ENCODE peak calls at places on chromosomes 12 and 14, in seven cellular contexts. S is PC-3, P is HCT116, Y is GM23248, N is GM23338, F is hepatocyte, H is neural progenitor cell. U is an unnamed sample.

GRCh38 chr14:92494512-92494911 is 19.1 kb upstream of the RIN3 start:
- DNase-seq in S (no peak), P (no peak), Y (no peak), N (no peak), F (no peak), H (no peak), U (peak)

GRCh38 chr12:63206908-63207307 is 55.9 kb upstream of the AVPR1A start:
- DNase-seq in S (peak), P (no peak), Y (peak), N (no peak), F (peak), H (no peak), U (no peak)

GRCh38 chr12:121799175-121799841 is 4.5 kb upstream of the SETD1B start:
- DNase-seq in S (peak), P (peak), Y (peak), N (peak), F (peak), H (peak), U (peak)

GRCh38 chr12:94710933-94711332 is 60.6 kb upstream of the TMCC3 start:
- DNase-seq in S (peak), P (peak), Y (peak), N (peak), F (no peak), H (peak), U (peak)

GRCh38 chr12:96240251-96240650 is 46.1 kb downstream of the ELK3 start:
- DNase-seq in S (no peak), P (no peak), Y (peak), N (no peak), F (no peak), H (no peak), U (no peak)

GRCh38 chr12:459050-459429 is 699 bp upstream of the B4GALNT3 start:
- DNase-seq in S (no peak), P (no peak), Y (no peak), N (no peak), F (no peak), H (no peak), U (no peak)

GRCh38 chr12:132376464-132376830 is 47.1 kb upstream of the GALNT9 start:
- DNase-seq in S (no peak), P (no peak), Y (no peak), N (no peak), F (no peak), H (no peak), U (no peak)

GRCh38 chr14:74963705-74964271 is 8.4 kb upstream of the PGF start:
- DNase-seq in S (no peak), P (no peak), Y (peak), N (no peak), F (no peak), H (no peak), U (no peak)

GRCh38 chr12:27822076-27822712 is 42.2 kb upstream of the MANSC4 start:
- DNase-seq in S (peak), P (peak), Y (peak), N (no peak), F (no peak), H (no peak), U (no peak)

GRCh38 chr12:59086124-59086523 is 165.8 kb upstream of the LRIG3 start:
- DNase-seq in S (no peak), P (no peak), Y (no peak), N (no peak), F (no peak), H (no peak), U (no peak)

GRCh38 chr12:82651489-82651888 is 35.2 kb upstream of the TMTC2 start:
- DNase-seq in S (peak), P (peak), Y (no peak), N (no peak), F (no peak), H (no peak), U (no peak)

GRCh38 chr12:106690569-106690968 is 83.9 kb upstream of the RIC8B start:
- DNase-seq in S (no peak), P (no peak), Y (no peak), N (no peak), F (no peak), H (no peak), U (no peak)

GRCh38 chr14:102201369-102201748 is 61.7 kb downstream of the WDR20 start:
- DNase-seq in S (no peak), P (no peak), Y (no peak), N (no peak), F (no peak), H (no peak), U (no peak)

GRCh38 chr12:81819991-81820633 is 61.0 kb upstream of the PPFIA2 start:
- DNase-seq in S (no peak), P (no peak), Y (peak), N (no peak), F (no peak), H (no peak), U (no peak)

GRCh38 chr12:8589679-8590078 is 23.0 kb downstream of the AICDA start:
- DNase-seq in S (no peak), P (no peak), Y (no peak), N (no peak), F (no peak), H (no peak), U (no peak)

GRCh38 chr14:59630281-59630963 is 53.8 kb upstream of the CCDC175 start:
- DNase-seq in S (no peak), P (no peak), Y (peak), N (peak), F (peak), H (peak), U (no peak)
- H2AFZ ChIP-seq in S (no peak), P (no peak), Y (peak), N (peak), F (peak), H (peak), U (no peak)

GRCh38 chr12:4810219-4810671 is 90.0 kb downstream of the GALNT8 start:
- DNase-seq in S (no peak), P (no peak), Y (no peak), N (no peak), F (no peak), H (no peak), U (no peak)

GRCh38 chr12:4807813-4808212 is 87.6 kb downstream of the GALNT8 start:
- DNase-seq in S (no peak), P (no peak), Y (no peak), N (no peak), F (no peak), H (no peak), U (peak)

GRCh38 chr12:4807116-4807783 is 87.0 kb downstream of the GALNT8 start:
- DNase-seq in S (no peak), P (no peak), Y (no peak), N (no peak), F (no peak), H (peak), U (peak)

GRCh38 chr12:4809013-4809448 is 88.8 kb downstream of the GALNT8 start:
- DNase-seq in S (no peak), P (no peak), Y (no peak), N (peak), F (peak), H (peak), U (no peak)

GRCh38 chr12:4809449-4810218 is 89.4 kb downstream of the GALNT8 start:
- DNase-seq in S (no peak), P (no peak), Y (peak), N (peak), F (peak), H (peak), U (no peak)
- TF ChIP-seq EZH2 in S (no peak), P (no peak), Y (peak), N (no peak), F (peak), H (peak), U (no peak)

GRCh38 chr12:46518729-46519128 is 146.2 kb upstream of the SLC38A2 start:
- DNase-seq in S (no peak), P (no peak), Y (no peak), N (no peak), F (no peak), H (no peak), U (no peak)

GRCh38 chr12:46516238-46516932 is 143.8 kb upstream of the SLC38A2 start:
- DNase-seq in S (no peak), P (no peak), Y (no peak), N (no peak), F (no peak), H (no peak), U (no peak)

GRCh38 chr12:46516933-46517578 is 144.5 kb upstream of the SLC38A2 start:
- DNase-seq in S (no peak), P (no peak), Y (no peak), N (no peak), F (no peak), H (no peak), U (peak)

GRCh38 chr12:46518184-46518583 is 145.6 kb upstream of the SLC38A2 start:
- DNase-seq in S (no peak), P (no peak), Y (no peak), N (no peak), F (no peak), H (no peak), U (peak)

DNA sequence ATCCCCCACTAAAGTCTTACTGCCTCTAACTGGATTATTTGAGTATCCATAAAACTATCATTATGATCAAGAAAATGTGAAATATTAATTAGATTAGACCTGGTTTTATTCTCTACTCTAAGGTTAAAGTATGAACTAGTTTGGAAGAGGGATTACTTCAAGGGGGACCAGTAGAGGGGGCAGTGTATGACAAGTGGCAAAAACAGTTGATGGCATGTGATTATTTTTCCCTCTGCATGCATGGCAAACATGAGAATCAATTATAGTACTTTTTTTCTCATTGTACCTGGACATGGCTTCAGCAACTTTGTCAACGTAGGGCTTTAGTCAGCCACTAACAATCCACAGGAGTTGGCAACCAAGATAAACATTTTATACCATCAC is 145.0 kb upstream of the SLC38A2 start:
- DNase-seq in S (no peak), P (no peak), Y (no peak), N (no peak), F (no peak), H (no peak), U (peak)
- TF ChIP-seq EZH2phosphoT487 in S (no peak), P (no peak), Y (no peak), N (no peak), F (no peak), H (no peak), U (no peak)

DNA sequence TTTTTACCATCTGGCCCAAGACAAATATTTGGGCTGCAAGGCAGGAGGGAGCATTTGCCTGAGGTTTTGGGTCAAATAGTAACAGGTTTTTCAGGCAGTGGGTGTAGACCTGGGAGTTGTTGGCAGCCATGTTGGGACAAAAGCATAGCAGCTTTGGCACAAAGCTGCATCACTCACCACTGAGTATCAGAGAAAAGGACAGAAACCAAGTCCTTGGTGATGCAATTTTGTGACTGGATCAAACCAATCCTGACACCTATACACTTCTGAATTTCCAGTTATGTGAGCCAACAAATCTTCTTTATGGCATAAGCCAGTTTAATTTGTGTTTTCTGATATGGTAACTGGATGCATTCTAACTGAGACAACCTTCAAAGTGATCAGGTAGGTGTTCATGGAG is 144.8 kb upstream of the KRR1 start:
- DNase-seq in S (no peak), P (no peak), Y (peak), N (no peak), F (no peak), H (no peak), U (no peak)
- H2AFZ ChIP-seq in S (peak), P (no peak), Y (no peak), N (no peak), F (no peak), H (no peak), U (no peak)

DNA sequence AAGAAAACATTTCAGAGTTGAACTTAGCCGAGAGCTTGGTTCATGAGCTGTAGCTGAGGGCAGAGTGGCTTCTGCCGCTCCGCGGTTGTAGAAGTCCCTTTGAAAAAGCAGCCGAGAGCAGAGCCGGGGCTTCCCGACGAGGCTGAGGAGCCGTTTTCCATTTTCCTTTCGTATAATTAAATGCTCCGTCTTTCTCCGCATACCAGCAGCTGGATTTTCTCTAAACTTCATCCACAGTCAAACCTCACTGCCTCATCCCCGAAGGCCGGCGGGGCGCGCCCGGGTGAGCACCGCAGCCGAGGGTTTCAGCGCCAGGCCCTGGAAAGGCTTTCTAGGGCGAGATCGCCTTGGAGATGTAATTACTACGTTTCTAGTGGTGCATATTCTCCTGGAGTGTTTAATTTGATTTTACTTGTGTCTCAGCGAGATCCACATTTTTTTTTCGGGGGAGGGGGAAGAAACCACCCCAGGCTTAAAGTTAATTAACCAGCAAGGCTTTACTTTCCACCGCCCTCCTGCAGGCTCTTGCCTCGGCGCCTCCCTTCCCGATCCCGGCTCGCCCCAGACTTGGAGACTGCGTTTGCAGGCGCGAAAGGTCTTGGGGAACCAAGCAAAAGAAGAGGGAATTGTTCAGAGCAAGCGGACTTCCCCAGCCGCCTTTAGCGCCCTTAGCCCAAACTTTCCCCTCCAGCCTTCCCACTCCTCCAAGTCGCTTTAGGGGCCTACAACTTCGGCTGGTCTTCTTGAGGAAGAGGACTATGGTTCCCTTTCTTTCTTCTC is 2.9 kb upstream of the HOXC13 start:
- DNase-seq in S (no peak), P (no peak), Y (no peak), N (peak), F (no peak), H (no peak), U (no peak)
- TF ChIP-seq EZH2 in S (no peak), P (no peak), Y (peak), N (peak), F (peak), H (peak), U (peak)

DNA sequence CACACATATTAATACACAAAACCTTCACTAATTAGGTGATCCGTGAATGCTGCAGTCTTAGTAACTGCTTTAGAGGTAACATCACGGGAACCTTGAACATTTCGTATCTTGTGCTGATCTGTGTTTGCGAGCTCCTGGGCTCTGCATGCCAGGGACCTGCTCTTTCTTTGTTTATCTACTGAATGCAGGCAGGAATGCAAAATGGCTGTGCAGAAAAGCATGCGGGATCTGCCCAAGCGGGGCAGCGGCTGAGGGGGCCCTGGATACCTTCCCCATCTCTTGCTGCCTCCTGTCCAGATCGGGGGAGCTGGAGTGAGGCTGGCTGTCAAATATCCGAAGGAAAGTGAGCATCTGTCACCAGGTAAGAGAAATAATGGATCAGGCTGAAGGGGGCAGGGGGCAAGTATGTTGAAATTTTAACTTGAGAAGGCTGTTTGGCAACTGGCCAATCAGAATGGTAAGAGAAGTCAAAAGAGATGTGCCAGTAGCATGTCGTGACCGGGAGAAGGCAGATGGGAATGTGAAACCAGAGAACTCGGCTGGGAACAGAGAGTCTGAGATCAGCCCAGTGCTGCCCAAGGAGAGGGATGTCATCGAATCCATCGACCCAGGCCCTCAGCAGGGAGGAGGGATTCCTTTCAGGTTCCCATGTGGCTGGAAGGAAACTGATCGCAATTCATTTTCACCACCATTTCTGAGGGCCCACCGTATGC is 191.3 kb downstream of the TTC7B start:
- DNase-seq in S (no peak), P (no peak), Y (no peak), N (peak), F (peak), H (peak), U (no peak)
- TF ChIP-seq EZH2phosphoT487 in S (no peak), P (no peak), Y (no peak), N (no peak), F (no peak), H (no peak), U (no peak)

DNA sequence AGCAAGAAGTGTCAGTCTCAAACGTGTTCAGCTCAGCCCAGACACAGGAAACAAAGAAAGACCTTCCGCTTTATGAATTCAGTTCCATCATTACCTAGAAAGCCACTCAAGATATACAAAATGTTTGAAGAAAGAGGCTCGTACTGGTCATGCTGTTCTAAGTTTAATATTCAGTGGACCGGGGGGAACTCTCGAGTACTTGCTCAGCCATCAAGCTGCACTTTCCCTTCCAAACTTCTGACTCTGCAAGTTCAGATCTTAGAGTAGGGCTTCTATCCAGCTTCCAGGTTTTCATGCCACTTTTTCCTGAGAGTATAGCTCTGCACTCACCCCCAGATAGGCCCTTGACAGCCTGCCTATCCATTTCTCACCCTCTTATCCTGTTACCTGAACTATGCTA is 62.8 kb upstream of the OSBPL8 start:
- DNase-seq in S (no peak), P (no peak), Y (no peak), N (no peak), F (no peak), H (no peak), U (no peak)
- H2AFZ ChIP-seq in S (no peak), P (no peak), Y (no peak), N (no peak), F (no peak), H (peak), U (no peak)

GRCh38 chr12:26121841-26122680 is 2.8 kb downstream of the BHLHE41 start:
- DNase-seq in S (peak), P (no peak), Y (peak), N (peak), F (peak), H (peak), U (peak)

GRCh38 chr12:26123482-26123980 is 1.3 kb downstream of the BHLHE41 start:
- DNase-seq in S (peak), P (no peak), Y (no peak), N (no peak), F (no peak), H (no peak), U (peak)

GRCh38 chr12:26121323-26121740 is 3.5 kb downstream of the BHLHE41 start:
- DNase-seq in S (peak), P (no peak), Y (no peak), N (peak), F (no peak), H (peak), U (peak)

GRCh38 chr12:26124491-26125450 is at the start of gene BHLHE41:
- DNase-seq in S (peak), P (no peak), Y (peak), N (peak), F (peak), H (peak), U (peak)

GRCh38 chr12:26122681-26123481 is 2.0 kb downstream of the BHLHE41 start:
- DNase-seq in S (peak), P (no peak), Y (peak), N (peak), F (peak), H (peak), U (peak)
- TF ChIP-seq EZH2 in S (no peak), P (no peak), Y (no peak), N (peak), F (peak), H (peak), U (no peak)

GRCh38 chr12:16358896-16359295 is 11.5 kb downstream of the MGST1 start:
- DNase-seq in S (no peak), P (no peak), Y (peak), N (no peak), F (no peak), H (no peak), U (no peak)
- TF ChIP-seq EZH2phosphoT487 in S (no peak), P (no peak), Y (no peak), N (no peak), F (no peak), H (no peak), U (no peak)